ENCODE peak calls at places on chromosome 13, in eight cellular contexts. One of them, this sample, is unnamed.

GRCh38 chr13:113117956-113118327 is 4.7 kb upstream of the F10 start:
- DNase-seq in K562: no peak
- DNase-seq in SK-N-SH: no peak
- DNase-seq in suprapubic skin: peak; percentile 54
- DNase-seq in GM23338: no peak
- DNase-seq in breast epithelium: no peak
- DNase-seq in upper lobe of left lung: peak; percentile 4
- DNase-seq in stomach: peak; percentile 10
- DNase-seq in this sample: no peak

GRCh38 chr13:105464249-105464648 is 1071.2 kb downstream of the EFNB2 start:
- DNase-seq in stomach: no peak
- DNase-seq in GM23338: no peak
- DNase-seq in K562: no peak
- DNase-seq in breast epithelium: no peak
- DNase-seq in upper lobe of left lung: no peak
- DNase-seq in suprapubic skin: no peak
- DNase-seq in SK-N-SH: no peak
- DNase-seq in this sample: no peak

GRCh38 chr13:39634956-39635355 is 20.5 kb upstream of the COG6 start:
- DNase-seq in breast epithelium: no peak
- DNase-seq in stomach: no peak
- DNase-seq in suprapubic skin: no peak
- DNase-seq in SK-N-SH: no peak
- DNase-seq in upper lobe of left lung: no peak
- DNase-seq in GM23338: no peak
- DNase-seq in K562: no peak
- DNase-seq in this sample: no peak

GRCh38 chr13:67614013-67614412 is 383.9 kb upstream of the PCDH9 start:
- DNase-seq in GM23338: no peak
- DNase-seq in suprapubic skin: no peak
- DNase-seq in K562: no peak
- DNase-seq in stomach: no peak
- DNase-seq in SK-N-SH: no peak
- DNase-seq in breast epithelium: no peak
- DNase-seq in upper lobe of left lung: no peak
- DNase-seq in this sample: no peak

GRCh38 chr13:72295173-72295572 is 428.2 kb upstream of the DACH1 start:
- DNase-seq in suprapubic skin: no peak
- DNase-seq in breast epithelium: no peak
- DNase-seq in K562: no peak
- DNase-seq in stomach: no peak
- DNase-seq in SK-N-SH: no peak
- DNase-seq in GM23338: no peak
- DNase-seq in upper lobe of left lung: no peak
- DNase-seq in this sample: no peak

GRCh38 chr13:31377946-31378345 is 178.2 kb downstream of the B3GLCT start:
- DNase-seq in SK-N-SH: no peak
- DNase-seq in breast epithelium: no peak
- DNase-seq in K562: no peak
- DNase-seq in upper lobe of left lung: no peak
- DNase-seq in stomach: no peak
- DNase-seq in GM23338: no peak
- DNase-seq in suprapubic skin: no peak
- DNase-seq in this sample: no peak

GRCh38 chr13:27012482-27013197 is 159.0 kb downstream of the USP12 start:
- DNase-seq in SK-N-SH: no peak
- DNase-seq in stomach: no peak
- DNase-seq in breast epithelium: no peak
- DNase-seq in K562: no peak
- DNase-seq in GM23338: no peak
- DNase-seq in upper lobe of left lung: peak; percentile 16
- DNase-seq in suprapubic skin: no peak
- DNase-seq in this sample: no peak

GRCh38 chr13:103403148-103403740 is 337.0 kb upstream of the SLC10A2 start:
- DNase-seq in upper lobe of left lung: no peak
- DNase-seq in stomach: no peak
- DNase-seq in K562: no peak
- DNase-seq in GM23338: no peak
- DNase-seq in SK-N-SH: no peak
- DNase-seq in suprapubic skin: no peak
- DNase-seq in breast epithelium: no peak
- DNase-seq in this sample: no peak

GRCh38 chr13:45142440-45143345 is 22.4 kb downstream of the GTF2F2 start:
- DNase-seq in SK-N-SH: no peak
- DNase-seq in breast epithelium: no peak
- DNase-seq in upper lobe of left lung: no peak
- DNase-seq in stomach: no peak
- DNase-seq in K562: no peak
- DNase-seq in suprapubic skin: no peak
- DNase-seq in GM23338: no peak
- DNase-seq in this sample: no peak

GRCh38 chr13:21018220-21018619 is 43.2 kb downstream of the LATS2 start:
- DNase-seq in SK-N-SH: no peak
- DNase-seq in stomach: no peak
- DNase-seq in GM23338: no peak
- DNase-seq in breast epithelium: no peak
- DNase-seq in K562: no peak
- DNase-seq in suprapubic skin: no peak
- DNase-seq in upper lobe of left lung: peak; percentile 40
- DNase-seq in this sample: no peak

GRCh38 chr13:39531646-39532045 is 71.3 kb downstream of the LHFPL6 start:
- DNase-seq in GM23338: no peak
- DNase-seq in upper lobe of left lung: no peak
- DNase-seq in K562: no peak
- DNase-seq in SK-N-SH: no peak
- DNase-seq in breast epithelium: no peak
- DNase-seq in stomach: no peak
- DNase-seq in suprapubic skin: no peak
- DNase-seq in this sample: no peak

GRCh38 chr13:106573855-106574254 is 5.9 kb upstream of the ARGLU1 start:
- DNase-seq in SK-N-SH: no peak
- DNase-seq in GM23338: no peak
- DNase-seq in upper lobe of left lung: peak; percentile 59
- DNase-seq in K562: no peak
- DNase-seq in suprapubic skin: no peak
- DNase-seq in stomach: peak; percentile 61
- DNase-seq in breast epithelium: no peak
- DNase-seq in this sample: peak; percentile 77

GRCh38 chr13:64078480-64078936 is 2662.9 kb upstream of the PCDH20 start:
- DNase-seq in breast epithelium: no peak
- DNase-seq in upper lobe of left lung: no peak
- DNase-seq in K562: no peak
- DNase-seq in suprapubic skin: no peak
- DNase-seq in stomach: no peak
- DNase-seq in GM23338: no peak
- DNase-seq in SK-N-SH: peak; percentile 10
- DNase-seq in this sample: peak; percentile 50

GRCh38 chr13:84607614-84608013 is 725.3 kb upstream of the SLITRK1 start:
- DNase-seq in SK-N-SH: no peak
- DNase-seq in stomach: no peak
- DNase-seq in breast epithelium: no peak
- DNase-seq in upper lobe of left lung: no peak
- DNase-seq in K562: no peak
- DNase-seq in suprapubic skin: no peak
- DNase-seq in GM23338: no peak
- DNase-seq in this sample: no peak

GRCh38 chr13:78060966-78061365 is 142.3 kb upstream of the EDNRB start:
- DNase-seq in breast epithelium: no peak
- DNase-seq in suprapubic skin: no peak
- DNase-seq in SK-N-SH: no peak
- DNase-seq in K562: no peak
- DNase-seq in stomach: peak; percentile 54
- DNase-seq in upper lobe of left lung: peak; percentile 54
- DNase-seq in GM23338: no peak
- DNase-seq in this sample: no peak

GRCh38 chr13:29254971-29255370 is 340.5 kb downstream of the SLC7A1 start:
- DNase-seq in stomach: no peak
- DNase-seq in GM23338: no peak
- DNase-seq in upper lobe of left lung: no peak
- DNase-seq in breast epithelium: no peak
- DNase-seq in SK-N-SH: no peak
- DNase-seq in suprapubic skin: no peak
- DNase-seq in K562: no peak
- DNase-seq in this sample: no peak

GRCh38 chr13:70792121-70792520 is 683.9 kb upstream of the KLHL1 start:
- DNase-seq in suprapubic skin: no peak
- DNase-seq in upper lobe of left lung: no peak
- DNase-seq in breast epithelium: no peak
- DNase-seq in K562: no peak
- DNase-seq in stomach: no peak
- DNase-seq in GM23338: peak; percentile 27
- DNase-seq in SK-N-SH: no peak
- DNase-seq in this sample: no peak

GRCh38 chr13:70798385-70798784 is 690.1 kb upstream of the KLHL1 start:
- DNase-seq in GM23338: no peak
- DNase-seq in stomach: no peak
- DNase-seq in K562: no peak
- DNase-seq in SK-N-SH: no peak
- DNase-seq in breast epithelium: no peak
- DNase-seq in upper lobe of left lung: no peak
- DNase-seq in suprapubic skin: no peak
- DNase-seq in this sample: no peak

GRCh38 chr13:70795484-70795883 is 687.2 kb upstream of the KLHL1 start:
- DNase-seq in SK-N-SH: peak; percentile 4
- DNase-seq in breast epithelium: no peak
- DNase-seq in suprapubic skin: no peak
- DNase-seq in stomach: no peak
- DNase-seq in K562: no peak
- DNase-seq in GM23338: no peak
- DNase-seq in upper lobe of left lung: no peak
- DNase-seq in this sample: no peak
- TF ChIP-seq CTCF in SK-N-SH: peak; percentile 42
- TF ChIP-seq CTCF in breast epithelium: no peak
- TF ChIP-seq CTCF in suprapubic skin: no peak
- TF ChIP-seq CTCF in stomach: no peak
- TF ChIP-seq CTCF in K562: no peak
- TF ChIP-seq CTCF in GM23338: no peak
- TF ChIP-seq CTCF in upper lobe of left lung: no peak
- TF ChIP-seq CTCF in this sample: no peak

GRCh38 chr13:30367296-30367695 is 55.0 kb upstream of the UBE2L5 start:
- DNase-seq in suprapubic skin: no peak
- DNase-seq in breast epithelium: no peak
- DNase-seq in K562: no peak
- DNase-seq in GM23338: no peak
- DNase-seq in SK-N-SH: no peak
- DNase-seq in upper lobe of left lung: no peak
- DNase-seq in stomach: no peak
- DNase-seq in this sample: no peak

GRCh38 chr13:30371649-30372265 is 50.5 kb upstream of the UBE2L5 start:
- DNase-seq in GM23338: no peak
- DNase-seq in breast epithelium: no peak
- DNase-seq in K562: no peak
- DNase-seq in suprapubic skin: no peak
- DNase-seq in stomach: peak; percentile 71
- DNase-seq in upper lobe of left lung: peak; percentile 32
- DNase-seq in SK-N-SH: no peak
- DNase-seq in this sample: no peak

GRCh38 chr13:30373727-30374126 is 48.6 kb upstream of the UBE2L5 start:
- DNase-seq in breast epithelium: no peak
- DNase-seq in SK-N-SH: no peak
- DNase-seq in upper lobe of left lung: peak; percentile 62
- DNase-seq in GM23338: no peak
- DNase-seq in K562: no peak
- DNase-seq in stomach: no peak
- DNase-seq in suprapubic skin: no peak
- DNase-seq in this sample: no peak

GRCh38 chr13:30370146-30370545 is 52.1 kb upstream of the UBE2L5 start:
- DNase-seq in SK-N-SH: no peak
- DNase-seq in GM23338: no peak
- DNase-seq in upper lobe of left lung: no peak
- DNase-seq in suprapubic skin: no peak
- DNase-seq in stomach: no peak
- DNase-seq in breast epithelium: no peak
- DNase-seq in K562: no peak
- DNase-seq in this sample: no peak

DNA sequence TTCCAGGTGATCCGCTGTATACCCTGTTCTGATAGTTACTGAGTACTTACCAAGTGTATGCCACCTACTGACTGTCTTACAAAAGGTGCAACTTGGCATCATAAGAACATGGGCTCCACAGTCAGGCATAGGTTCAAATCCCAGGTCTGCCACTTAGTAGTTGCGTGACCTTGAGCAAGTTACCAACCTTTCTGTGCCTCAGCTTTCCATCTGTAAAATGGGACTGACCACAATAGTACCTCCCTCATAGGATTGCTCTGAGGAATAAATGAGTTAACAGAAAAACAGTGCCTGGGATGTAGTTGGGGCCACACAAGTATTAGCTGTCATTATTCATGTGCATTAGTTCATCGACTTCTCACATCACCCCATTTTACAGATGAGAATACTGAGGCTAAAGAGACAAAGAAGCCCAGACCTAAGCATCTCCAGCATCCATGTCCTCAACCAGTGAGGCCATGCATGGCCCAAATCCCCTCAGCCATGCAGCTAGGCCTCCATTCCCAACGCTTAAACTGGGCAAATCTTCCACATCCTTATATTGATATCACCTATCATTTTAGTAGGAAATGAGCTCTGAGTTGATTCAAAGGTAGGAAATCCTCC is 51.3 kb upstream of the UBE2L5 start:
- DNase-seq in suprapubic skin: no peak
- DNase-seq in GM23338: no peak
- DNase-seq in K562: no peak
- DNase-seq in stomach: no peak
- DNase-seq in breast epithelium: no peak
- DNase-seq in SK-N-SH: no peak
- DNase-seq in upper lobe of left lung: no peak
- DNase-seq in this sample: no peak
- H3K27ac ChIP-seq in suprapubic skin: no peak overlapping the region
- H3K27ac ChIP-seq in GM23338: no peak overlapping the region
- H3K27ac ChIP-seq in K562: no peak overlapping the region
- H3K27ac ChIP-seq in stomach: no peak overlapping the region
- H3K27ac ChIP-seq in breast epithelium: no peak overlapping the region
- H3K27ac ChIP-seq in SK-N-SH: no peak overlapping the region
- H3K27ac ChIP-seq in upper lobe of left lung: peak overlapping the region; percentile 57
- H3K27ac ChIP-seq in this sample: no peak overlapping the region

DNA sequence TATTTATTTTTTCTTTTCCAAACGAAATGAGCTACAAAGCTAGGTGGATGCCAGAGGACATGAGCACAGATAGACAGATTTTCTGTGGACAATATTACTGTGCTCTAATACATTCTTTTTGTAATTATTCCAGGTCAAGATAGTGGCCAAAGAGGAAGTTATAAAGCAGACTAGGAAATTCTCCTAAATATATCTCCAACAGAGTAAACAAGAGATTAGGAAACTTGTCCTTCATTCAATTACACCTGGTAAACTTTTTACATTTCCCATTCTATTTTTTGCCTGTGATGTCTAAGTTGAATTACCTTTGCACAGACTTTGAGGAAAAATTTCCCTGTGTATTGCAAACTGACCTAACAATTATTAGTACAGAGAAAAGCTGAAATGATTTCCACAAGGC is 905.5 kb upstream of the PCDH20 start:
- DNase-seq in K562: no peak
- DNase-seq in suprapubic skin: no peak
- DNase-seq in SK-N-SH: no peak
- DNase-seq in breast epithelium: no peak
- DNase-seq in GM23338: no peak
- DNase-seq in stomach: no peak
- DNase-seq in upper lobe of left lung: no peak
- DNase-seq in this sample: no peak
- TF ChIP-seq POLR2AphosphoS5 in K562: no peak
- TF ChIP-seq POLR2AphosphoS5 in suprapubic skin: no peak
- TF ChIP-seq POLR2AphosphoS5 in SK-N-SH: no peak
- TF ChIP-seq POLR2AphosphoS5 in breast epithelium: no peak
- TF ChIP-seq POLR2AphosphoS5 in GM23338: no peak
- TF ChIP-seq POLR2AphosphoS5 in stomach: no peak
- TF ChIP-seq POLR2AphosphoS5 in upper lobe of left lung: no peak
- TF ChIP-seq POLR2AphosphoS5 in this sample: no peak

GRCh38 chr13:101115762-101116161 is 300.5 kb downstream of the NALCN start:
- DNase-seq in GM23338: peak; percentile 71
- DNase-seq in breast epithelium: no peak
- DNase-seq in stomach: no peak
- DNase-seq in suprapubic skin: no peak
- DNase-seq in upper lobe of left lung: no peak
- DNase-seq in K562: no peak
- DNase-seq in SK-N-SH: no peak
- DNase-seq in this sample: no peak
- TF ChIP-seq CTCF in GM23338: peak; percentile 49
- TF ChIP-seq CTCF in breast epithelium: no peak
- TF ChIP-seq CTCF in stomach: no peak
- TF ChIP-seq CTCF in suprapubic skin: no peak
- TF ChIP-seq CTCF in upper lobe of left lung: no peak
- TF ChIP-seq CTCF in K562: no peak
- TF ChIP-seq CTCF in SK-N-SH: peak; percentile 33
- TF ChIP-seq CTCF in this sample: no peak

This sample was measured in sigmoid colon.